ENCODE peak calls at places on chromosomes 12 and 14, in six cellular contexts. One of them, this sample, is unnamed.

GRCh38 chr14:75238728-75239455 is 39.7 kb upstream of the FOS start:
- DNase-seq in uterus: peak; percentile 39
- DNase-seq in stomach: no peak
- DNase-seq in transverse colon: no peak
- DNase-seq in esophagus squamous epithelium: no peak
- DNase-seq in heart left ventricle: no peak
- DNase-seq in this sample: no peak

GRCh38 chr12:42609605-42610004 is 20.1 kb upstream of the PRICKLE1 start:
- DNase-seq in uterus: no peak
- DNase-seq in stomach: no peak
- DNase-seq in transverse colon: no peak
- DNase-seq in esophagus squamous epithelium: no peak
- DNase-seq in heart left ventricle: no peak
- DNase-seq in this sample: no peak

GRCh38 chr14:28766505-28767238 is at the start of gene FOXG1:
- DNase-seq in uterus: no peak
- DNase-seq in stomach: no peak
- DNase-seq in transverse colon: no peak
- DNase-seq in esophagus squamous epithelium: no peak
- DNase-seq in heart left ventricle: no peak
- DNase-seq in this sample: no peak

GRCh38 chr12:10031318-10031717 is 836 bp downstream of the CLEC9A start:
- DNase-seq in uterus: no peak
- DNase-seq in stomach: no peak
- DNase-seq in transverse colon: no peak
- DNase-seq in esophagus squamous epithelium: no peak
- DNase-seq in heart left ventricle: no peak
- DNase-seq in this sample: no peak

GRCh38 chr14:32073537-32074189 is 3.4 kb upstream of the ARHGAP5 start:
- DNase-seq in uterus: no peak
- DNase-seq in stomach: peak; percentile 49
- DNase-seq in transverse colon: peak; percentile 53
- DNase-seq in esophagus squamous epithelium: no peak
- DNase-seq in heart left ventricle: peak; percentile 48
- DNase-seq in this sample: no peak

GRCh38 chr12:115700896-115701465 is 576.5 kb downstream of the MED13L start:
- DNase-seq in uterus: no peak
- DNase-seq in stomach: no peak
- DNase-seq in transverse colon: no peak
- DNase-seq in esophagus squamous epithelium: no peak
- DNase-seq in heart left ventricle: no peak
- DNase-seq in this sample: no peak

GRCh38 chr12:26746315-26746714 is 86.7 kb downstream of the ITPR2 start:
- DNase-seq in uterus: no peak
- DNase-seq in stomach: no peak
- DNase-seq in transverse colon: no peak
- DNase-seq in esophagus squamous epithelium: no peak
- DNase-seq in heart left ventricle: no peak
- DNase-seq in this sample: no peak

GRCh38 chr14:75619598-75619997 is 41.1 kb downstream of the ERG28 start:
- DNase-seq in uterus: no peak
- DNase-seq in stomach: no peak
- DNase-seq in transverse colon: no peak
- DNase-seq in esophagus squamous epithelium: no peak
- DNase-seq in heart left ventricle: no peak
- DNase-seq in this sample: no peak

GRCh38 chr12:71281425-71281824 is 123.6 kb upstream of the TSPAN8 start:
- DNase-seq in uterus: no peak
- DNase-seq in stomach: no peak
- DNase-seq in transverse colon: no peak
- DNase-seq in esophagus squamous epithelium: no peak
- DNase-seq in heart left ventricle: no peak
- DNase-seq in this sample: no peak

GRCh38 chr12:4700621-4701026 is 19.6 kb upstream of the GALNT8 start:
- DNase-seq in uterus: peak; percentile 87
- DNase-seq in stomach: no peak
- DNase-seq in transverse colon: no peak
- DNase-seq in esophagus squamous epithelium: no peak
- DNase-seq in heart left ventricle: peak; percentile 56
- DNase-seq in this sample: no peak

GRCh38 chr12:53603804-53604203 is 22.4 kb downstream of the ATF7 start:
- DNase-seq in uterus: no peak
- DNase-seq in stomach: no peak
- DNase-seq in transverse colon: no peak
- DNase-seq in esophagus squamous epithelium: no peak
- DNase-seq in heart left ventricle: no peak
- DNase-seq in this sample: no peak

GRCh38 chr14:102138935-102139247 is 806 bp upstream of the WDR20 start:
- DNase-seq in uterus: no peak
- DNase-seq in stomach: no peak
- DNase-seq in transverse colon: no peak
- DNase-seq in esophagus squamous epithelium: no peak
- DNase-seq in heart left ventricle: no peak
- DNase-seq in this sample: no peak

GRCh38 chr12:1926274-1926673 is 7.8 kb upstream of the CACNA2D4 start:
- DNase-seq in uterus: no peak
- DNase-seq in stomach: peak; percentile 14
- DNase-seq in transverse colon: no peak
- DNase-seq in esophagus squamous epithelium: no peak
- DNase-seq in heart left ventricle: peak; percentile 19
- DNase-seq in this sample: no peak

GRCh38 chr14:101108579-101109346 is 205.2 kb upstream of the RTL1 start:
- DNase-seq in uterus: no peak
- DNase-seq in stomach: peak; percentile 19
- DNase-seq in transverse colon: no peak
- DNase-seq in esophagus squamous epithelium: no peak
- DNase-seq in heart left ventricle: no peak
- DNase-seq in this sample: no peak

GRCh38 chr14:58315606-58316005 is 17.3 kb downstream of the ARID4A start:
- DNase-seq in uterus: no peak
- DNase-seq in stomach: no peak
- DNase-seq in transverse colon: no peak
- DNase-seq in esophagus squamous epithelium: no peak
- DNase-seq in heart left ventricle: no peak
- DNase-seq in this sample: no peak

GRCh38 chr14:51869426-51870113 is 9.2 kb downstream of the GNG2 start:
- DNase-seq in uterus: no peak
- DNase-seq in stomach: no peak
- DNase-seq in transverse colon: no peak
- DNase-seq in esophagus squamous epithelium: no peak
- DNase-seq in heart left ventricle: no peak
- DNase-seq in this sample: no peak

GRCh38 chr12:102444707-102445106 is 35.7 kb downstream of the IGF1 start:
- DNase-seq in uterus: no peak
- DNase-seq in stomach: no peak
- DNase-seq in transverse colon: no peak
- DNase-seq in esophagus squamous epithelium: no peak
- DNase-seq in heart left ventricle: no peak
- DNase-seq in this sample: no peak

GRCh38 chr12:9883175-9883574 is 1.9 kb downstream of the KLRF2 start:
- DNase-seq in uterus: no peak
- DNase-seq in stomach: no peak
- DNase-seq in transverse colon: no peak
- DNase-seq in esophagus squamous epithelium: no peak
- DNase-seq in heart left ventricle: no peak
- DNase-seq in this sample: no peak

GRCh38 chr14:76953196-76953945 is 75.1 kb downstream of the IRF2BPL start:
- DNase-seq in uterus: peak; percentile 73
- DNase-seq in stomach: peak; percentile 83
- DNase-seq in transverse colon: peak; percentile 71
- DNase-seq in esophagus squamous epithelium: no peak
- DNase-seq in heart left ventricle: peak; percentile 75
- DNase-seq in this sample: peak; percentile 70

GRCh38 chr12:58976146-58976545 is 55.8 kb upstream of the LRIG3 start:
- DNase-seq in uterus: no peak
- DNase-seq in stomach: no peak
- DNase-seq in transverse colon: no peak
- DNase-seq in esophagus squamous epithelium: no peak
- DNase-seq in heart left ventricle: no peak
- DNase-seq in this sample: no peak

GRCh38 chr14:74516451-74517155 is 23.0 kb downstream of the ISCA2 start:
- DNase-seq in uterus: no peak
- DNase-seq in stomach: no peak
- DNase-seq in transverse colon: no peak
- DNase-seq in esophagus squamous epithelium: no peak
- DNase-seq in heart left ventricle: no peak
- DNase-seq in this sample: peak; percentile 35

GRCh38 chr12:66044731-66045130 is 85.8 kb downstream of the LLPH start:
- DNase-seq in uterus: no peak
- DNase-seq in stomach: no peak
- DNase-seq in transverse colon: no peak
- DNase-seq in esophagus squamous epithelium: no peak
- DNase-seq in heart left ventricle: no peak
- DNase-seq in this sample: no peak

GRCh38 chr14:67472726-67473125 is 15.8 kb downstream of the TMEM229B start:
- DNase-seq in uterus: no peak
- DNase-seq in stomach: no peak
- DNase-seq in transverse colon: no peak
- DNase-seq in esophagus squamous epithelium: no peak
- DNase-seq in heart left ventricle: no peak
- DNase-seq in this sample: no peak

GRCh38 chr12:48105867-48106563 is at the start of gene SENP1:
- DNase-seq in uterus: peak; percentile 89
- DNase-seq in stomach: peak; percentile 88
- DNase-seq in transverse colon: peak; percentile 90
- DNase-seq in esophagus squamous epithelium: peak; percentile 57
- DNase-seq in heart left ventricle: peak; percentile 91
- DNase-seq in this sample: peak; percentile 92

GRCh38 chr14:61188936-61189808 is 92.0 kb downstream of the TMEM30B start:
- DNase-seq in uterus: peak; percentile 65
- DNase-seq in stomach: peak; percentile 63
- DNase-seq in transverse colon: peak; percentile 23
- DNase-seq in esophagus squamous epithelium: no peak
- DNase-seq in heart left ventricle: peak; percentile 53
- DNase-seq in this sample: peak; percentile 69

GRCh38 chr14:103932791-103933490 is 4.7 kb downstream of the TDRD9 start:
- DNase-seq in uterus: no peak
- DNase-seq in stomach: no peak
- DNase-seq in transverse colon: no peak
- DNase-seq in esophagus squamous epithelium: no peak
- DNase-seq in heart left ventricle: no peak
- DNase-seq in this sample: no peak

GRCh38 chr12:120181991-120182631 is 12.4 kb downstream of the GCN1 start:
- DNase-seq in uterus: no peak
- DNase-seq in stomach: no peak
- DNase-seq in transverse colon: no peak
- DNase-seq in esophagus squamous epithelium: no peak
- DNase-seq in heart left ventricle: no peak
- DNase-seq in this sample: no peak

GRCh38 chr12:93802698-93803097 is 125.5 kb downstream of the CRADD start:
- DNase-seq in uterus: no peak
- DNase-seq in stomach: no peak
- DNase-seq in transverse colon: no peak
- DNase-seq in esophagus squamous epithelium: no peak
- DNase-seq in heart left ventricle: no peak
- DNase-seq in this sample: no peak

GRCh38 chr12:45112306-45112705 is 61.4 kb upstream of the DBX2 start:
- DNase-seq in uterus: no peak
- DNase-seq in stomach: no peak
- DNase-seq in transverse colon: no peak
- DNase-seq in esophagus squamous epithelium: no peak
- DNase-seq in heart left ventricle: no peak
- DNase-seq in this sample: no peak

GRCh38 chr12:6233121-6233971 is 33.1 kb downstream of the CD9 start:
- DNase-seq in uterus: no peak
- DNase-seq in stomach: no peak
- DNase-seq in transverse colon: peak; percentile 82
- DNase-seq in esophagus squamous epithelium: no peak
- DNase-seq in heart left ventricle: peak; percentile 37
- DNase-seq in this sample: no peak
- TF ChIP-seq POLR2A in uterus: no peak
- TF ChIP-seq POLR2A in stomach: no peak
- TF ChIP-seq POLR2A in transverse colon: peak; percentile 64
- TF ChIP-seq POLR2A in esophagus squamous epithelium: no peak
- TF ChIP-seq POLR2A in heart left ventricle: no peak
- TF ChIP-seq POLR2A in this sample: no peak

DNA sequence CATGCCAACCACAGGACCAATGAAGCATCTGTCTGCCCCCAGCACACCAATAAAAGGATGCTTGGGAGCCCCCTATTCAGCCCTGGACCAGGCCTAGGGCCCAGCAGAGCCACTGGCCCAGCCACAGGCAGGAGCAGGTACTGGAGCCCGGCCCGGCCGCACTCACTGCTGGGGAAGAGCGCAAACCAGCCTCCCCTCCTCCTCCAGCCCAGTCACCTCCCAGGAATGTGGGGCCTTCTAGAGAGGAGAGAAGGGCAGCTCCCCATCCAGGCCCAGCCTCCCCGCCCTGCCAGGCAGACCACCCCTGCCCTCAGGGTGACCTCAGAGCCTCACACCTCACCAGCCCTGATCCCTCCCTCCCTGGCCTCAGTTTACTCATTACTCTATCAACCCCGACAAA is 56.2 kb downstream of the CCNK start:
- DNase-seq in uterus: peak; percentile 77
- DNase-seq in stomach: no peak
- DNase-seq in transverse colon: peak; percentile 48
- DNase-seq in esophagus squamous epithelium: no peak
- DNase-seq in heart left ventricle: peak; percentile 57
- DNase-seq in this sample: no peak
- H3K4me1 ChIP-seq in uterus: peaks cover 30% of the 10 kb centered on the region
- H3K4me1 ChIP-seq in stomach: peaks cover 21% of the 10 kb centered on the region
- H3K4me1 ChIP-seq in transverse colon: peaks cover 43% of the 10 kb centered on the region
- H3K4me1 ChIP-seq in esophagus squamous epithelium: peaks cover 28% of the 10 kb centered on the region
- H3K4me1 ChIP-seq in heart left ventricle: peaks cover 33% of the 10 kb centered on the region
- H3K4me1 ChIP-seq in this sample: no peaks in the 10 kb centered on the region

GRCh38 chr12:14435627-14436026 is 70.1 kb downstream of the ATF7IP start:
- DNase-seq in uterus: no peak
- DNase-seq in stomach: no peak
- DNase-seq in transverse colon: no peak
- DNase-seq in esophagus squamous epithelium: no peak
- DNase-seq in heart left ventricle: no peak
- DNase-seq in this sample: no peak
- H3K36me3 ChIP-seq in uterus: no peaks in the 10 kb centered on the region
- H3K36me3 ChIP-seq in stomach: peaks cover 14% of the 10 kb centered on the region
- H3K36me3 ChIP-seq in transverse colon: no peaks in the 10 kb centered on the region
- H3K36me3 ChIP-seq in esophagus squamous epithelium: peaks cover 82% of the 10 kb centered on the region
- H3K36me3 ChIP-seq in heart left ventricle: peaks cover 27% of the 10 kb centered on the region
- H3K36me3 ChIP-seq in this sample: no peaks in the 10 kb centered on the region

DNA sequence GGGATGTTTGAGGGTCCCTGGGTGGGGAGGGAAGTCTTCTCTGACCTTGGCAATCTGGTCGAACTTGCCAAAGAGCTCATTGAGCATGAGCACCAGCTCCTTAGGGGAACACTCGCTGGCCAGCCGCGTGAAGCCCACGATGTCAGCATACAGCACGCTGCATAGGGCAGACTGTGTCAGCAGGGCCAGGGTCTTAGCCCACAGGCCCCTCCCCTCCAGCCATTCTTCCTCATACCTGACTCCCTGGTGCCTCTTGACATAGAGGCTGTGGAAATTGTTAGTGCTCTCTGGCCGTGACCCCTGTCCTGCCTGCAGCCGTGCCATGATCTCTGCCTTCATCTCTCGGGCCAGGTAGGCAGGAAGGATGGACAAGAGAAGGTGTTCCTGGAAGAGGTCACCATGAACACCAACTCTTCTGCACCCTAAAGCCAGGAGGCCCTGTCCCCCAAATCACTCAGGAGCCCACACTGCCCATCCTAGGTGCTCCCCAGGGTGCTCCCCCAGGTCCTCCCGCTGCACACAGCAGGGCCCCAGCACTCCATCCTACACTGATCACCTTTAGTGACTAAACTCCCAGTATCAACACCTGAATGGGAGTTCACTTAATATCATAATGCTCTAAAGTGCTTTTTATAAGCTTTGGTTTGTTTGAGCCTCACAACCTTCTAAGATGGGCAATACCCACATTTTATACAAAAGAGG is 3.7 kb downstream of the ADCY4 start:
- DNase-seq in uterus: no peak
- DNase-seq in stomach: no peak
- DNase-seq in transverse colon: no peak
- DNase-seq in esophagus squamous epithelium: no peak
- DNase-seq in heart left ventricle: no peak
- DNase-seq in this sample: no peak
- TF ChIP-seq POLR2A in uterus: no peak
- TF ChIP-seq POLR2A in stomach: no peak
- TF ChIP-seq POLR2A in transverse colon: no peak
- TF ChIP-seq POLR2A in esophagus squamous epithelium: no peak
- TF ChIP-seq POLR2A in heart left ventricle: no peak
- TF ChIP-seq POLR2A in this sample: no peak